ENCODE peak calls at places on chromosomes 11 and 22, in six cellular contexts. Q, X, J, M, E and C are unnamed samples.

GRCh38 chr22:19851291-19852176 is 3.1 kb downstream of the GNB1L start:
- DNase-seq in Q (peak; percentile 20), J (no peak), X (no peak), M (no peak), E (no peak), C (no peak)

GRCh38 chr11:70498171-70498571 is 99.8 kb downstream of the CTTN start:
- DNase-seq in X (no peak), E (no peak), Q (no peak), M (no peak), J (no peak), C (no peak)

GRCh38 chr11:74929431-74930363 is 19.2 kb downstream of the XRRA1 start:
- DNase-seq in Q (peak; percentile 65), M (peak; percentile 70), J (peak; percentile 86), X (no peak), E (peak; percentile 43), C (peak; percentile 47)

GRCh38 chr22:29072193-29072978 is 449 bp upstream of the KREMEN1 start:
- DNase-seq in Q (peak; percentile 97), X (peak; percentile 19), E (peak; percentile 98), M (peak; percentile 99), J (no peak), C (peak; percentile 64)

GRCh38 chr11:5171856-5172255 is 17.3 kb upstream of the OR52A1 start:
- DNase-seq in E (no peak), Q (no peak), X (no peak), M (no peak), J (no peak), C (no peak)

GRCh38 chr11:105899776-105900175 is 122.3 kb downstream of the MSANTD4 start:
- DNase-seq in E (no peak), M (no peak), Q (no peak), J (no peak), X (no peak), C (no peak)

GRCh38 chr11:134980819-134981710 is 569.0 kb upstream of the B3GAT1 start:
- DNase-seq in J (no peak), M (peak; percentile 47), X (no peak), Q (no peak), E (no peak), C (no peak)

GRCh38 chr11:117315285-117316196 is 515 bp downstream of the BACE1 start:
- DNase-seq in M (no peak), X (no peak), J (no peak), Q (peak; percentile 65), E (peak; percentile 61), C (no peak)

GRCh38 chr22:39174498-39175120 is 22.1 kb upstream of the CBX7 start:
- DNase-seq in M (peak; percentile 73), E (peak; percentile 42), Q (peak; percentile 49), X (no peak), J (peak; percentile 51), C (peak; percentile 50)

GRCh38 chr22:47059701-47060161 is 297.3 kb downstream of the TBC1D22A start:
- DNase-seq in X (no peak), E (peak; percentile 55), J (no peak), M (peak; percentile 22), Q (peak; percentile 69), C (no peak)